ENCODE peak calls at places on chromosomes 4 and X, in four cellular contexts. One of them, this sample, is unnamed.
A peak's percentile ranks its signal among the peaks of the same experiment; 100 is the strongest.

GRCh38 chrX:67721321-67721720 is 177.5 kb downstream of the AR start:
- DNase-seq in tibial nerve: no peak
- DNase-seq in skeletal muscle cell: no peak
- DNase-seq in fibroblast of pulmonary artery: no peak
- DNase-seq in this sample: no peak

GRCh38 chrX:13387656-13388421 is 68.0 kb upstream of the ATXN3L start:
- DNase-seq in tibial nerve: no peak
- DNase-seq in skeletal muscle cell: no peak
- DNase-seq in fibroblast of pulmonary artery: no peak
- DNase-seq in this sample: no peak

GRCh38 chr4:41256740-41257256 is at the start of gene UCHL1:
- DNase-seq in tibial nerve: no peak
- DNase-seq in skeletal muscle cell: peak; percentile 76
- DNase-seq in fibroblast of pulmonary artery: peak; percentile 85
- DNase-seq in this sample: peak; percentile 79

GRCh38 chr4:40388248-40388647 is 53.1 kb downstream of the CHRNA9 start:
- DNase-seq in tibial nerve: no peak
- DNase-seq in skeletal muscle cell: no peak
- DNase-seq in fibroblast of pulmonary artery: peak; percentile 15
- DNase-seq in this sample: no peak

GRCh38 chr4:66629927-66630326 is 915.4 kb downstream of the CENPC start:
- DNase-seq in tibial nerve: no peak
- DNase-seq in skeletal muscle cell: no peak
- DNase-seq in fibroblast of pulmonary artery: no peak
- DNase-seq in this sample: no peak

GRCh38 chrX:107979534-107979933 is 2.6 kb downstream of the TEX13B start:
- DNase-seq in tibial nerve: no peak
- DNase-seq in skeletal muscle cell: no peak
- DNase-seq in fibroblast of pulmonary artery: no peak
- DNase-seq in this sample: no peak

GRCh38 chr4:600166-600565 is 24.1 kb upstream of the TMEM271 start:
- DNase-seq in tibial nerve: no peak
- DNase-seq in skeletal muscle cell: no peak
- DNase-seq in fibroblast of pulmonary artery: no peak
- DNase-seq in this sample: no peak

GRCh38 chrX:20529301-20529700 is 262.6 kb upstream of the RPS6KA3 start:
- DNase-seq in tibial nerve: no peak
- DNase-seq in skeletal muscle cell: no peak
- DNase-seq in fibroblast of pulmonary artery: no peak
- DNase-seq in this sample: no peak

GRCh38 chrX:69503228-69503834 is 795 bp upstream of the NALF2 start:
- DNase-seq in tibial nerve: no peak
- DNase-seq in skeletal muscle cell: no peak
- DNase-seq in fibroblast of pulmonary artery: peak; percentile 50
- DNase-seq in this sample: no peak

GRCh38 chr4:158020734-158021346 is 152.0 kb downstream of the GASK1B start:
- DNase-seq in tibial nerve: no peak
- DNase-seq in skeletal muscle cell: peak; percentile 82
- DNase-seq in fibroblast of pulmonary artery: peak; percentile 91
- DNase-seq in this sample: no peak

GRCh38 chrX:141405878-141406492 is 163.7 kb upstream of the SPANXC start:
- DNase-seq in tibial nerve: no peak
- DNase-seq in skeletal muscle cell: peak; percentile 68
- DNase-seq in fibroblast of pulmonary artery: peak; percentile 71
- DNase-seq in this sample: no peak

GRCh38 chr4:85747871-85748491 is 273.0 kb downstream of the ARHGAP24 start:
- DNase-seq in tibial nerve: no peak
- DNase-seq in skeletal muscle cell: peak; percentile 63
- DNase-seq in fibroblast of pulmonary artery: peak; percentile 93
- DNase-seq in this sample: no peak

GRCh38 chr4:79638735-79639134 is 230.7 kb upstream of the GK2 start:
- DNase-seq in tibial nerve: no peak
- DNase-seq in skeletal muscle cell: no peak
- DNase-seq in fibroblast of pulmonary artery: no peak
- DNase-seq in this sample: no peak

GRCh38 chrX:13101439-13102139 is 57.2 kb upstream of the FAM9C start:
- DNase-seq in tibial nerve: peak; percentile 38
- DNase-seq in skeletal muscle cell: peak; percentile 79
- DNase-seq in fibroblast of pulmonary artery: peak; percentile 90
- DNase-seq in this sample: no peak

This sample was measured in progenitor cell of endocrine pancreas.